ENCODE peak calls at places on chromosomes 1 and 21, in four cellular contexts. E, S, B and A are unnamed samples. For H3K4me1, the result is how much of the 10 kb centered on the place peaks cover.

GRCh38 chr21:44374601-44375280 is 21.3 kb downstream of the TRPM2 start:
- DNase-seq in E (no peak), S (no peak), B (no peak), A (peak)

GRCh38 chr1:39614488-39614887 is 25.0 kb downstream of the HEYL start:
- DNase-seq in E (no peak), S (no peak), B (no peak), A (no peak)

GRCh38 chr1:205325334-205325884 is 3.9 kb upstream of the NUAK2 start:
- DNase-seq in E (peak), S (peak), B (peak), A (no peak)

GRCh38 chr1:200233393-200233792 is 176.4 kb downstream of the ZNF281 start:
- DNase-seq in E (no peak), S (no peak), B (no peak), A (no peak)

GRCh38 chr1:31238986-31239613 is 587 bp downstream of the NKAIN1 start:
- DNase-seq in E (peak), S (no peak), B (no peak), A (no peak)

GRCh38 chr1:26839779-26840178 is 13.3 kb downstream of the ZDHHC18 start:
- DNase-seq in E (no peak), S (no peak), B (no peak), A (no peak)

GRCh38 chr1:181936768-181937581 is 124.5 kb downstream of the ZNF648 start:
- DNase-seq in E (peak), S (peak), B (no peak), A (no peak)

GRCh38 chr1:233211595-233211994 is 83.9 kb downstream of the PCNX2 start:
- DNase-seq in E (no peak), S (no peak), B (no peak), A (no peak)

GRCh38 chr1:200934676-200935245 is 40.1 kb downstream of the INAVA start:
- DNase-seq in E (no peak), S (no peak), B (no peak), A (no peak)

GRCh38 chr1:10514490-10515235 is 39.9 kb downstream of the PEX14 start:
- DNase-seq in E (peak), S (no peak), B (no peak), A (peak)

GRCh38 chr1:24866211-24867063 is 63.6 kb downstream of the RUNX3 start:
- DNase-seq in E (no peak), S (no peak), B (no peak), A (no peak)

DNA sequence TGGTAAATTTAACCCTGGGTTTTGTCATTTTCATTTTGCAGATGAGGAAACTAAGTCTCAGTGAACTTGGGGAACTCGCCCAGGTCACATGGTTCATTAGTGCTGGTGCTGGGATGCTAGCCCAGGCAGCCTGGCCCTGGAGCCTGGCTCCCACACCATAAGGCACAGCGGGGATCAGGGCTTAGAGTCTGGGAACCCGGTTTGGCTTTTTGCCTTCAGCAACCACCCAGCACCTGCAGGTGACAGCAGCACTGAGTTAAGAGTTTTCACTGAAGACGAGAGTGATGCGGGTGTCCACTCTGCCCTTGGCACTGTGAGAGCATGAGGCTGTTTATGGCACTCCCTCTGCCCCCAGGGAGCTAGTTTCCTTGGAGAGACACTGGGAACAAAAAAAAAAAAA is 18.4 kb upstream of the CD101 start:
- DNase-seq in E (no peak), S (no peak), B (no peak), A (no peak)
- H3K4me1 ChIP-seq in E (under half), S (under half), B (under half), A (under half)

GRCh38 chr21:45949928-45950739 is 31.4 kb upstream of the COL6A1 start:
- DNase-seq in E (no peak), S (no peak), B (peak), A (no peak)
- H3K4me1 ChIP-seq in E (under half), S (under half), B (under half), A (under half)

GRCh38 chr1:33385251-33385650 is 45.6 kb downstream of the PHC2 start:
- DNase-seq in E (no peak), S (no peak), B (no peak), A (no peak)

GRCh38 chr1:33383974-33384767 is 46.7 kb downstream of the PHC2 start:
- DNase-seq in E (no peak), S (no peak), B (no peak), A (no peak)

GRCh38 chr1:33388989-33389771 is 41.7 kb downstream of the PHC2 start:
- DNase-seq in E (no peak), S (peak), B (no peak), A (no peak)

GRCh38 chr1:33390550-33390949 is 40.3 kb downstream of the PHC2 start:
- DNase-seq in E (no peak), S (no peak), B (no peak), A (no peak)

DNA sequence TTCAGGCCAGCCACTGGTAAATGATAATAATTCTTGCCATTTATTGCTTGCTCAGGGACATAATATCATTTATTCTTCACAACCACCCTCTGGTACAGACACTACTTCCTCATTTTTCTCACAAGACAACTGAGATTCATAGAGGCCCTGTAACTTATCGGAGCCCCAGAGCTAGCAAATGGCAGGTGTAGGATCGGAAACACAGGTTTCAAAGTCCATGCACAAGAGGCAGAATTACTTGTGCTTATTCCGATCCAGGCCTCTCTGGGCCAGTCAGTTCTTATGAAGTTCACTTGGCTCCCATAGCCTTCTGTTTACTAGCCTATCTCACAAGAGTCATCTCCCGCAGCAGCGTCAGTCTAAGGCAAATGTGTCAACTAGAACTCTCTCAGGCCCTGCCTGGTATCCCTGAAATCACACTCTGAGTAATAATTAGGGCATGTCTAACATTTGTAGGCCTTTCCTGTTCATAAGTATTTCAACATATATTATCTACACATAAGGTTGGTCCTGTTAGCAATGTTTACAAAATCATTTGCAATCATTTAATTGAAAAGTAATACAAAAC is 43.3 kb downstream of the PHC2 start:
- DNase-seq in E (no peak), S (no peak), B (no peak), A (no peak)
- H3K4me1 ChIP-seq in E (under half), S (under half), B (under half), A (under half)

GRCh38 chr1:156675271-156675708 is 1.9 kb downstream of the NES start:
- DNase-seq in E (no peak), S (no peak), B (peak), A (no peak)
- H3K4me1 ChIP-seq in E (under half), S (under half), B (under half), A (under half)

DNA sequence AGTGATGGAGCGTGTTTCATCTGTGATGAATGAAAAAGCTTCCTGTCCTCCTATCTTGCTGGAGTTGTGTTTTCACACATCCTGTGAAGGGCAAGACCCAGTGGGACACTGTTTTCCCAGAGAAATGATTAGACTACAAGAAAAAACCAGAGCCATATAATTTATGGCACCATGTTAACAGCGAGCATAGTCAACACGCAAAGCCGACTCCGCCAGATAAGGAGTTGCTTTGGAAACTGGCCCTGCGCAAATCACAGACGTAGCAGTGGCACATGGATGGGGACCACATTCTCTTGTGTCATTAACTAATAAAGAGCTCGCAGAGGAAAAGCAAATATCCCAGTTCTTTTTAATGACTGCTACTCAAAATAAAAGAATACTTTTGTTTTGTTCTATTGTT is 471.2 kb upstream of the RUNX1 start:
- DNase-seq in E (no peak), S (no peak), B (no peak), A (no peak)
- H3K4me1 ChIP-seq in E (under half), S (under half), B (under half), A (under half)